ENCODE peak calls at places on chromosomes 13 and 19, in eight cellular contexts. B is CD4-positive, alpha-beta T cell; N is C1 segment of cervical spinal cord; F is stimulated activated CD8-positive, alpha-beta memory T cell treated with anti-CD3 and anti-CD28 coated beads, Interleukin-7, amount 100 ng/mL, for 4 hours; A is H54; U is stomach; K is astrocyte of the hippocampus; C is activated naive CD4-positive, alpha-beta T cell treated with anti-CD3 and anti-CD28 coated beads, Interleukin-2, amount 10 ng/mL, durations not matched to agents 7 days and 5 days. T is an unnamed sample.

GRCh38 chr13:42753697-42754096 is 27.7 kb upstream of the FAM216B start:
- DNase-seq in K (no peak), A (no peak), N (no peak), B (no peak), F (no peak), U (no peak), C (no peak), T (no peak)

GRCh38 chr19:51324082-51324481 is 12.6 kb downstream of the IGLON5 start:
- DNase-seq in B (no peak), C (no peak), A (no peak), U (no peak), K (no peak), F (no peak), N (no peak), T (no peak)

GRCh38 chr19:45217193-45217956 is 27.8 kb downstream of the EXOC3L2 start:
- DNase-seq in F (no peak), N (no peak), C (no peak), U (no peak), B (no peak), A (no peak), K (peak; percentile 35), T (no peak)

GRCh38 chr13:67735651-67736050 is 505.5 kb upstream of the PCDH9 start:
- DNase-seq in U (no peak), K (peak; percentile 4), C (no peak), N (no peak), F (no peak), A (no peak), B (no peak), T (no peak)

GRCh38 chr19:32576790-32577189 is 4.2 kb upstream of the PDCD5 start:
- DNase-seq in F (no peak), U (no peak), C (no peak), A (no peak), N (no peak), K (no peak), B (no peak), T (no peak)

GRCh38 chr13:18954254-18954653 is 227.4 kb downstream of the TUBA3C start:
- DNase-seq in A (no peak), B (no peak), C (no peak), F (no peak), U (no peak), K (no peak), N (no peak), T (no peak)

GRCh38 chr19:4066176-4066606 is 508 bp downstream of the ZBTB7A start:
- DNase-seq in K (no peak), U (no peak), A (no peak), N (no peak), F (no peak), B (peak; percentile 63), C (no peak), T (peak; percentile 74)

GRCh38 chr19:51572908-51573307 is 1.8 kb downstream of the ZNF175 start:
- DNase-seq in A (peak; percentile 53), K (peak; percentile 18), B (no peak), F (no peak), N (no peak), U (no peak), C (no peak), T (no peak)

GRCh38 chr13:75985132-75985531 is 349.0 kb downstream of the LMO7 start:
- DNase-seq in K (no peak), A (no peak), B (no peak), C (no peak), F (no peak), U (no peak), N (no peak), T (no peak)

GRCh38 chr13:95226932-95227718 is 74.1 kb downstream of the ABCC4 start:
- DNase-seq in N (no peak), A (no peak), F (no peak), B (no peak), U (no peak), K (no peak), C (no peak), T (no peak)

GRCh38 chr19:2015611-2015950 is at the start of gene BTBD2:
- DNase-seq in F (peak; percentile 32), N (peak; percentile 38), U (peak; percentile 41), K (peak; percentile 78), C (peak; percentile 62), A (no peak), B (peak; percentile 56), T (no peak)

GRCh38 chr13:76383671-76384461 is 502.3 kb downstream of the KCTD12 start:
- DNase-seq in B (no peak), A (no peak), N (no peak), F (no peak), C (no peak), U (no peak), K (peak; percentile 87), T (no peak)

GRCh38 chr13:41457589-41458186 is 338 bp downstream of the RGCC start:
- DNase-seq in K (peak; percentile 21), N (no peak), U (no peak), A (no peak), F (no peak), B (peak; percentile 25), C (peak; percentile 56), T (no peak)

GRCh38 chr13:99442273-99442895 is 58.9 kb upstream of the TM9SF2 start:
- DNase-seq in N (no peak), C (peak; percentile 68), B (peak; percentile 50), K (peak; percentile 59), A (no peak), F (peak; percentile 49), U (peak; percentile 52), T (no peak)

GRCh38 chr13:20391597-20392452 is 133.8 kb downstream of the CRYL1 start:
- DNase-seq in B (no peak), N (no peak), K (no peak), A (no peak), F (no peak), U (no peak), C (peak; percentile 27), T (no peak)

GRCh38 chr13:76944457-76944856 is 3.9 kb upstream of the ACOD1 start:
- DNase-seq in F (no peak), N (no peak), U (no peak), K (peak; percentile 27), A (no peak), C (no peak), B (no peak), T (no peak)

GRCh38 chr19:9362905-9363304 is at the start of gene ZNF177:
- DNase-seq in B (no peak), F (no peak), C (peak; percentile 24), A (peak; percentile 8), N (no peak), U (no peak), K (peak; percentile 61), T (no peak)

GRCh38 chr19:50909240-50910070 is 1.7 kb downstream of the KLK4 start:
- DNase-seq in B (no peak), A (no peak), N (no peak), F (no peak), U (peak; percentile 29), C (peak; percentile 46), K (no peak), T (no peak)

GRCh38 chr19:30064021-30064699 is 122.1 kb downstream of the URI1 start:
- DNase-seq in A (no peak), N (no peak), B (no peak), F (no peak), U (no peak), K (no peak), C (no peak), T (no peak)

GRCh38 chr19:10503002-10503789 is at the start of gene KEAP1:
- DNase-seq in B (peak; percentile 28), U (peak; percentile 38), A (no peak), K (peak; percentile 55), N (no peak), C (peak; percentile 60), F (no peak), T (no peak)

GRCh38 chr19:50552540-50552939 is 15.7 kb downstream of the LRRC4B start:
- DNase-seq in A (no peak), K (no peak), B (no peak), U (no peak), N (no peak), C (no peak), F (no peak), T (no peak)

GRCh38 chr19:19372656-19373416 is 32.6 kb upstream of the GATAD2A start:
- DNase-seq in N (no peak), F (peak; percentile 10), U (peak; percentile 74), B (peak; percentile 30), A (peak; percentile 64), C (peak; percentile 70), K (no peak), T (no peak)

GRCh38 chr13:46531953-46532352 is 21.0 kb upstream of the LRCH1 start:
- DNase-seq in N (no peak), C (no peak), B (no peak), F (no peak), K (no peak), A (no peak), U (no peak), T (no peak)

GRCh38 chr13:41268764-41269163 is 5.4 kb upstream of the MTRF1 start:
- DNase-seq in B (no peak), K (peak; percentile 26), C (no peak), A (no peak), F (no peak), N (no peak), U (no peak), T (no peak)

GRCh38 chr19:46993622-46994021 is 26.0 kb upstream of the NPAS1 start:
- DNase-seq in C (no peak), U (no peak), A (no peak), K (no peak), N (no peak), F (no peak), B (no peak), T (no peak)

GRCh38 chr13:26557393-26558073 is at the start of gene WASF3:
- DNase-seq in C (peak; percentile 67), A (peak; percentile 86), U (peak; percentile 94), K (peak; percentile 98), N (peak; percentile 93), B (no peak), F (no peak), T (peak; percentile 94)

GRCh38 chr13:43661321-43661720 is 125.5 kb downstream of the ENOX1 start:
- DNase-seq in K (no peak), U (no peak), A (no peak), C (no peak), F (no peak), B (no peak), N (no peak), T (no peak)

T was measured in left lobe of liver.